ENCODE peak calls at places on chromosome 14, in ten cellular contexts. I is heart left ventricle; G is fibroblast of villous mesenchyme; S is central memory CD4-positive, alpha-beta T cell; D is mesothelial cell of epicardium; W is HS-5; Z is lower lobe of right lung; E is effector CD8-positive, alpha-beta T cell; C is gastrocnemius medialis; K is stimulated activated CD4-positive, alpha-beta T cell treated with anti-CD3 and anti-CD28 coated beads, Interleukin-1b, Interleukin-23, amount 100 ng/mL, for 48 hours. L is an unnamed sample.

GRCh38 chr14:92651793-92652382 is 96.5 kb downstream of the LGMN start:
- DNase-seq in C (peak; percentile 40), S (peak; percentile 17), G (no peak), E (peak; percentile 21), I (peak; percentile 54), W (no peak), K (no peak), D (no peak), Z (peak; percentile 89), L (no peak)

GRCh38 chr14:50608302-50608851 is 48.4 kb downstream of the ATL1 start:
- DNase-seq in S (no peak), C (no peak), I (no peak), K (no peak), G (no peak), E (no peak), Z (no peak), D (no peak), W (no peak), L (no peak)

GRCh38 chr14:89013098-89013504 is 188.7 kb downstream of the TTC8 start:
- DNase-seq in E (no peak), G (peak; percentile 41), C (no peak), K (peak; percentile 38), D (no peak), Z (no peak), S (no peak), I (no peak), W (no peak), L (no peak)

GRCh38 chr14:21078287-21078686 is 8.2 kb downstream of the ARHGEF40 start:
- DNase-seq in D (no peak), I (no peak), Z (no peak), W (no peak), E (no peak), K (no peak), G (no peak), S (no peak), C (no peak), L (no peak)

GRCh38 chr14:54725998-54726397 is 159.1 kb downstream of the SAMD4A start:
- DNase-seq in K (no peak), D (no peak), I (no peak), G (no peak), C (no peak), Z (no peak), W (no peak), E (no peak), S (no peak), L (no peak)

GRCh38 chr14:49057838-49058510 is 528.2 kb downstream of the RPS29 start:
- DNase-seq in W (no peak), Z (no peak), S (no peak), E (no peak), K (no peak), C (no peak), I (no peak), D (no peak), G (no peak), L (no peak)

GRCh38 chr14:93994919-93995682 is 2.0 kb upstream of the CCDC197 start:
- DNase-seq in C (peak; percentile 88), K (peak; percentile 88), E (no peak), D (no peak), Z (no peak), G (no peak), S (no peak), I (peak; percentile 62), W (peak; percentile 52), L (no peak)

GRCh38 chr14:34699873-34700621 is 14.3 kb downstream of the CFL2 start:
- DNase-seq in S (no peak), I (no peak), W (peak; percentile 95), E (no peak), K (no peak), D (no peak), Z (no peak), C (no peak), G (peak; percentile 97), L (no peak)

GRCh38 chr14:105421723-105422615 is 2.3 kb downstream of the MTA1 start:
- DNase-seq in Z (no peak), E (no peak), D (no peak), I (no peak), C (no peak), G (no peak), S (no peak), K (no peak), W (no peak), L (no peak)

GRCh38 chr14:103735022-103735421 is 19.4 kb downstream of the ZFYVE21 start:
- DNase-seq in K (no peak), S (no peak), C (no peak), W (no peak), G (no peak), Z (peak; percentile 39), D (no peak), I (no peak), E (no peak), L (no peak)

GRCh38 chr14:99201351-99202073 is 70.5 kb downstream of the BCL11B start:
- DNase-seq in C (no peak), K (no peak), D (no peak), E (peak; percentile 31), G (no peak), W (no peak), I (no peak), Z (no peak), S (peak; percentile 46), L (no peak)